ENCODE peak calls at places on chromosomes 1 and 21, in six cellular contexts. G is CD8-positive, alpha-beta T cell; W is body of pancreas; L is upper lobe of left lung; Q is substantia nigra; X is foreskin keratinocyte. P is an unnamed sample.

GRCh38 chr1:161502641-161503393 is 2.4 kb upstream of the FCGR2A start:
- DNase-seq in X (peak; percentile 23), G (no peak), Q (no peak), W (no peak), L (no peak), P (no peak)

GRCh38 chr1:55775007-55775406 is 559.8 kb upstream of the USP24 start:
- DNase-seq in X (no peak), W (no peak), Q (peak; percentile 52), G (no peak), L (no peak), P (no peak)

GRCh38 chr21:16420086-16420724 is 690.4 kb downstream of the USP25 start:
- DNase-seq in W (peak; percentile 29), X (peak; percentile 75), L (no peak), Q (peak; percentile 27), G (no peak), P (no peak)

GRCh38 chr1:9561429-9561828 is 22.2 kb downstream of the SLC25A33 start:
- DNase-seq in G (no peak), Q (no peak), W (peak; percentile 43), X (peak; percentile 80), L (no peak), P (peak; percentile 80)

GRCh38 chr1:58983159-58983558 is 199.3 kb upstream of the JUN start:
- DNase-seq in X (no peak), G (no peak), Q (no peak), W (no peak), L (no peak), P (no peak)

GRCh38 chr1:176789571-176790090 is 326.7 kb downstream of the PAPPA2 start:
- DNase-seq in Q (no peak), G (no peak), X (peak; percentile 34), L (no peak), W (no peak), P (no peak)

GRCh38 chr1:171298696-171299095 is 15.3 kb upstream of the FMO4 start:
- DNase-seq in L (no peak), G (no peak), W (no peak), X (no peak), Q (no peak), P (no peak)

GRCh38 chr21:42558846-42559245 is 45.2 kb downstream of the SLC37A1 start:
- DNase-seq in L (no peak), G (no peak), Q (no peak), X (no peak), W (no peak), P (no peak)

GRCh38 chr1:159892944-159893343 is 7.0 kb downstream of the CFAP45 start:
- DNase-seq in G (no peak), L (no peak), Q (no peak), X (peak; percentile 74), W (no peak), P (no peak)

GRCh38 chr1:10186453-10187319 is 23.7 kb upstream of the KIF1B start:
- DNase-seq in G (no peak), L (no peak), Q (no peak), X (no peak), W (no peak), P (no peak)

GRCh38 chr1:28370220-28371010 is 875 bp downstream of the PHACTR4 start:
- DNase-seq in X (peak; percentile 47), L (no peak), W (peak; percentile 19), Q (no peak), G (peak; percentile 3), P (no peak)

GRCh38 chr1:195345149-195345548 is 1263.1 kb downstream of the KCNT2 start:
- DNase-seq in W (no peak), Q (no peak), L (no peak), G (no peak), X (no peak), P (no peak)

GRCh38 chr1:100387209-100387608 is 34.9 kb downstream of the CDC14A start:
- DNase-seq in L (no peak), Q (no peak), X (no peak), G (no peak), W (no peak), P (no peak)

GRCh38 chr1:119674835-119675289 is 26.8 kb upstream of the ZNF697 start:
- DNase-seq in Q (peak; percentile 24), G (no peak), W (peak; percentile 31), X (peak; percentile 86), L (no peak), P (peak; percentile 86)

GRCh38 chr1:53340660-53341520 is 13.0 kb upstream of the LRP8 start:
- DNase-seq in X (peak; percentile 11), W (no peak), Q (no peak), G (no peak), L (no peak), P (no peak)

GRCh38 chr1:151011154-151011850 is 3.1 kb downstream of the PRUNE1 start:
- DNase-seq in X (no peak), W (no peak), G (no peak), L (no peak), Q (no peak), P (no peak)

GRCh38 chr1:177355575-177355974 is 184.8 kb downstream of the BRINP2 start:
- DNase-seq in L (no peak), W (peak; percentile 13), X (peak; percentile 25), Q (peak; percentile 28), G (no peak), P (no peak)

GRCh38 chr21:46114963-46115362 is 17.1 kb downstream of the COL6A2 start:
- DNase-seq in L (peak; percentile 2), X (no peak), Q (no peak), W (no peak), G (no peak), P (no peak)

GRCh38 chr1:44842415-44842762 is 664 bp downstream of the PTCH2 start:
- DNase-seq in G (no peak), X (no peak), W (no peak), L (no peak), Q (no peak), P (no peak)

GRCh38 chr21:37367301-37367757 is 756 bp downstream of the DYRK1A start:
- DNase-seq in G (no peak), L (peak; percentile 92), X (no peak), W (peak; percentile 47), Q (peak; percentile 52), P (no peak)

GRCh38 chr1:15332525-15332924 is 77.2 kb upstream of the EFHD2 start:
- DNase-seq in L (no peak), X (no peak), G (no peak), W (no peak), Q (no peak), P (no peak)

DNA sequence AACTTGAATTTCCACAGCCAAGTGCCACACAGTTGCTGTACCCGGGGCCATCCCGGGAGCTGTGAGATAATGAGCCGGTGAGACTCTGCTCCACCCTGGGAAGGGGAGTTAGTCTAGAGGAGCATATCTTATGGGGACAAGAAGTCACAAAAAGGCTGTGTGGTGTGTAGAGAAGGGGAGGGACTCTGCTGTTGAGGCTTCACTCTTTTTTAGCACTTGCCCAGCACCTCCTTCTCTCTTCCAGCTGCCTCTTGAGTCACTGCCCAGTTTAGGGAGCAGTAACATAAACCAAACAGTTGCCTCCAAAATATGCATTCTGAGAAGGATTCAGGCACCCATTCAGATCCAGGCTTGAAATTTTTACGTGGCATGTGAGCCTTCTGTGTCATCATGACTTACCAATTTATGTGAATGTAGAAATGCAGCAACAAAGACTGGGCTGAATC is 744 bp upstream of the WDR26 start:
- DNase-seq in L (no peak), Q (no peak), X (peak; percentile 85), W (no peak), G (no peak), P (no peak)
- H3K27ac ChIP-seq in L (peak overlapping the region; percentile 99), Q (peak overlapping the region; percentile 94), X (peak overlapping the region; percentile 83), W (peak overlapping the region; percentile 97), G (peak overlapping the region; percentile 98), P (peak overlapping the region; percentile 83)

DNA sequence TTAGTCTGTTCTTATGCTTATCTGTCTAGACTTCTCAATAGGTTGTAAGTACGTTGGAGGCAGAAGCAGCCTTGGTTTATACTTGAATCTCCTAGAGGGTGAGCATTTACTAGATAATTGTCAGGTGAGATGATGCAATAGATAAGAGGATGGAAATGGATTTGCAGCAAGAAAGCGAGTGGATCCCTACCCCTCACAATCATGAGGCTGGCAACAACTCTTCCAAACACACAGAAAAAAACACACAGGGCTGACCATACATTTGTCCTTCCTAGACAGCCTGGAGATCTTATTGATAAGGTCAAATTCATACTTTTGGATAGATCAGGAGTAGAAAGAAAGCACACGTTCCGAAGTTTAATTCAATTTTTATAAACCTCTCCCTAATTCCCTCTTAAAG is 481.4 kb upstream of the CAMK1G start:
- DNase-seq in X (no peak), L (no peak), Q (no peak), W (no peak), G (no peak), P (no peak)
- H3K27ac ChIP-seq in X (no peak overlapping the region), L (no peak overlapping the region), Q (no peak overlapping the region), W (no peak overlapping the region), G (no peak overlapping the region), P (no peak overlapping the region)

GRCh38 chr1:3983181-3983580 is 83.1 kb upstream of the C1orf174 start:
- DNase-seq in L (no peak), W (no peak), X (no peak), Q (no peak), G (no peak), P (no peak)

GRCh38 chr1:3987669-3988235 is 87.7 kb upstream of the C1orf174 start:
- DNase-seq in G (no peak), L (no peak), W (no peak), X (no peak), Q (no peak), P (no peak)

GRCh38 chr1:3981746-3982505 is 81.9 kb upstream of the C1orf174 start:
- DNase-seq in Q (no peak), G (no peak), W (no peak), L (no peak), X (no peak), P (no peak)

GRCh38 chr1:3986686-3987218 is 86.7 kb upstream of the C1orf174 start:
- DNase-seq in L (no peak), W (no peak), Q (no peak), X (no peak), G (no peak), P (no peak)

DNA sequence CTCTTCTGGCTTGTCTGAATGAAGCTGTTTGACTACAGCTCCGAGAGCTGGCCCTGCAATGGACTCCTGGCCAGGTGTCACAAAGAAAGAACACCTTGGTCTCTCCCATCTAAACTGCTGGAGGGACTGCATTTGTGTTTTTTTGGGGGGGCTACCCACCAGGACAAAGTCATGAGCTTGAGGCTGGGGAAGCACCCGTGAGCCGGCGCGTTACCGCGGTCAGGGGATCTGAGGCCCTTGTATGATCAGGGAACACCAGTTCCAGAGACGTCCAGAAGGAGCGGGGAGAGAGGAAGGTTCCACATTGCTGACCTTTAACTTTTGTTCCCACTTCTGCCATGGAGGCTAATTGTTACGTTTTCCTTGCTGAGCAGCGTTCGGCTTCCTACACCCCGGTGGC is 84.5 kb upstream of the C1orf174 start:
- DNase-seq in G (no peak), W (no peak), Q (no peak), X (no peak), L (no peak), P (no peak)
- H3K27ac ChIP-seq in G (no peak overlapping the region), W (no peak overlapping the region), Q (no peak overlapping the region), X (no peak overlapping the region), L (no peak overlapping the region), P (no peak overlapping the region)

GRCh38 chr1:185412385-185413074 is 95.5 kb upstream of the IVNS1ABP start:
- DNase-seq in L (no peak), Q (no peak), W (no peak), G (no peak), X (peak; percentile 87), P (peak; percentile 63)

GRCh38 chr1:185408675-185409270 is 91.7 kb upstream of the IVNS1ABP start:
- DNase-seq in Q (no peak), X (peak; percentile 44), L (no peak), W (no peak), G (no peak), P (no peak)

GRCh38 chr1:185409345-185409744 is 92.3 kb upstream of the IVNS1ABP start:
- DNase-seq in L (no peak), Q (no peak), G (no peak), X (no peak), W (no peak), P (no peak)

GRCh38 chr1:185406006-185406974 is 89.2 kb upstream of the IVNS1ABP start:
- DNase-seq in L (no peak), Q (no peak), G (no peak), W (no peak), X (no peak), P (no peak)

GRCh38 chr1:185409763-185410528 is 92.9 kb upstream of the IVNS1ABP start:
- DNase-seq in X (peak; percentile 66), Q (no peak), W (no peak), G (no peak), L (no peak), P (no peak)
- H3K27ac ChIP-seq in X (peak overlapping the region; percentile 26), Q (no peak overlapping the region), W (no peak overlapping the region), G (no peak overlapping the region), L (no peak overlapping the region), P (peak overlapping the region; percentile 33)